ENCODE peak calls at places on chromosome 17, in six cellular contexts. One of them, this sample, is unnamed.

GRCh38 chr17:30031214-30031869 is 85.3 kb upstream of the NSRP1 start:
- DNase-seq in thoracic aorta: no peak
- DNase-seq in neural progenitor cell: no peak
- DNase-seq in CD4-positive, CD25-positive, alpha-beta regulatory T cell: peak; percentile 38
- DNase-seq in fibroblast of lung: no peak
- DNase-seq in body of pancreas: no peak
- DNase-seq in this sample: no peak

GRCh38 chr17:58703137-58703846 is 10.9 kb downstream of the RAD51C start:
- DNase-seq in fibroblast of lung: peak; percentile 82
- DNase-seq in CD4-positive, CD25-positive, alpha-beta regulatory T cell: no peak
- DNase-seq in neural progenitor cell: no peak
- DNase-seq in thoracic aorta: no peak
- DNase-seq in body of pancreas: no peak
- DNase-seq in this sample: no peak

GRCh38 chr17:67025216-67025792 is 19.1 kb upstream of the CACNG1 start:
- DNase-seq in neural progenitor cell: no peak
- DNase-seq in CD4-positive, CD25-positive, alpha-beta regulatory T cell: no peak
- DNase-seq in fibroblast of lung: no peak
- DNase-seq in body of pancreas: no peak
- DNase-seq in thoracic aorta: no peak
- DNase-seq in this sample: no peak

GRCh38 chr17:64357191-64357981 is 33.3 kb downstream of the PECAM1 start:
- DNase-seq in fibroblast of lung: peak; percentile 100
- DNase-seq in neural progenitor cell: no peak
- DNase-seq in CD4-positive, CD25-positive, alpha-beta regulatory T cell: no peak
- DNase-seq in body of pancreas: no peak
- DNase-seq in thoracic aorta: no peak
- DNase-seq in this sample: no peak

GRCh38 chr17:72942594-72942993 is 149.9 kb downstream of the SLC39A11 start:
- DNase-seq in CD4-positive, CD25-positive, alpha-beta regulatory T cell: no peak
- DNase-seq in body of pancreas: no peak
- DNase-seq in thoracic aorta: no peak
- DNase-seq in neural progenitor cell: peak; percentile 31
- DNase-seq in fibroblast of lung: no peak
- DNase-seq in this sample: no peak

GRCh38 chr17:59425085-59425901 is 93.8 kb downstream of the YPEL2 start:
- DNase-seq in thoracic aorta: no peak
- DNase-seq in neural progenitor cell: no peak
- DNase-seq in CD4-positive, CD25-positive, alpha-beta regulatory T cell: no peak
- DNase-seq in fibroblast of lung: peak; percentile 26
- DNase-seq in body of pancreas: no peak
- DNase-seq in this sample: no peak

GRCh38 chr17:68462381-68463210 is 5.3 kb upstream of the WIPI1 start:
- DNase-seq in thoracic aorta: no peak
- DNase-seq in fibroblast of lung: peak; percentile 65
- DNase-seq in neural progenitor cell: peak; percentile 96
- DNase-seq in CD4-positive, CD25-positive, alpha-beta regulatory T cell: peak; percentile 86
- DNase-seq in body of pancreas: peak; percentile 68
- DNase-seq in this sample: peak; percentile 75

GRCh38 chr17:13544292-13544691 is 57.4 kb downstream of the HS3ST3A1 start:
- DNase-seq in CD4-positive, CD25-positive, alpha-beta regulatory T cell: no peak
- DNase-seq in body of pancreas: no peak
- DNase-seq in fibroblast of lung: peak; percentile 100
- DNase-seq in neural progenitor cell: no peak
- DNase-seq in thoracic aorta: no peak
- DNase-seq in this sample: no peak

GRCh38 chr17:34588266-34588665 is 8.9 kb downstream of the TMEM132E start:
- DNase-seq in fibroblast of lung: no peak
- DNase-seq in thoracic aorta: no peak
- DNase-seq in neural progenitor cell: no peak
- DNase-seq in CD4-positive, CD25-positive, alpha-beta regulatory T cell: no peak
- DNase-seq in body of pancreas: no peak
- DNase-seq in this sample: no peak

GRCh38 chr17:71085238-71086033 is 916.1 kb downstream of the KCNJ2 start:
- DNase-seq in fibroblast of lung: no peak
- DNase-seq in neural progenitor cell: peak; percentile 77
- DNase-seq in thoracic aorta: no peak
- DNase-seq in body of pancreas: peak; percentile 25
- DNase-seq in CD4-positive, CD25-positive, alpha-beta regulatory T cell: no peak
- DNase-seq in this sample: no peak

GRCh38 chr17:44595216-44595775 is 38.0 kb downstream of the FZD2 start:
- DNase-seq in thoracic aorta: no peak
- DNase-seq in body of pancreas: no peak
- DNase-seq in CD4-positive, CD25-positive, alpha-beta regulatory T cell: no peak
- DNase-seq in fibroblast of lung: no peak
- DNase-seq in neural progenitor cell: no peak
- DNase-seq in this sample: no peak

GRCh38 chr17:17401271-17401781 is 75.5 kb upstream of the MED9 start:
- DNase-seq in body of pancreas: no peak
- DNase-seq in CD4-positive, CD25-positive, alpha-beta regulatory T cell: no peak
- DNase-seq in fibroblast of lung: peak; percentile 43
- DNase-seq in thoracic aorta: no peak
- DNase-seq in neural progenitor cell: peak; percentile 26
- DNase-seq in this sample: no peak

GRCh38 chr17:9818760-9819159 is 3.1 kb downstream of the GSG1L2 start:
- DNase-seq in CD4-positive, CD25-positive, alpha-beta regulatory T cell: no peak
- DNase-seq in neural progenitor cell: no peak
- DNase-seq in body of pancreas: no peak
- DNase-seq in thoracic aorta: no peak
- DNase-seq in fibroblast of lung: no peak
- DNase-seq in this sample: no peak

GRCh38 chr17:41870627-41871026 is 5.4 kb upstream of the KLHL11 start:
- DNase-seq in CD4-positive, CD25-positive, alpha-beta regulatory T cell: no peak
- DNase-seq in neural progenitor cell: no peak
- DNase-seq in body of pancreas: no peak
- DNase-seq in fibroblast of lung: no peak
- DNase-seq in thoracic aorta: no peak
- DNase-seq in this sample: no peak

GRCh38 chr17:27582696-27583095 is 48.3 kb upstream of the LGALS9 start:
- DNase-seq in body of pancreas: no peak
- DNase-seq in neural progenitor cell: no peak
- DNase-seq in fibroblast of lung: no peak
- DNase-seq in CD4-positive, CD25-positive, alpha-beta regulatory T cell: no peak
- DNase-seq in thoracic aorta: no peak
- DNase-seq in this sample: no peak

GRCh38 chr17:31072186-31072585 is 22.6 kb upstream of the NF1 start:
- DNase-seq in thoracic aorta: no peak
- DNase-seq in neural progenitor cell: peak; percentile 63
- DNase-seq in CD4-positive, CD25-positive, alpha-beta regulatory T cell: no peak
- DNase-seq in fibroblast of lung: peak; percentile 45
- DNase-seq in body of pancreas: no peak
- DNase-seq in this sample: no peak

GRCh38 chr17:50192116-50192872 is 9.1 kb downstream of the COL1A1 start:
- DNase-seq in neural progenitor cell: no peak
- DNase-seq in thoracic aorta: no peak
- DNase-seq in fibroblast of lung: peak; percentile 37
- DNase-seq in body of pancreas: no peak
- DNase-seq in CD4-positive, CD25-positive, alpha-beta regulatory T cell: no peak
- DNase-seq in this sample: no peak

GRCh38 chr17:50189396-50190277 is 11.8 kb downstream of the COL1A1 start:
- DNase-seq in CD4-positive, CD25-positive, alpha-beta regulatory T cell: no peak
- DNase-seq in neural progenitor cell: no peak
- DNase-seq in fibroblast of lung: peak; percentile 71
- DNase-seq in body of pancreas: no peak
- DNase-seq in thoracic aorta: no peak
- DNase-seq in this sample: no peak

GRCh38 chr17:50190278-50191069 is 11.0 kb downstream of the COL1A1 start:
- DNase-seq in CD4-positive, CD25-positive, alpha-beta regulatory T cell: no peak
- DNase-seq in body of pancreas: no peak
- DNase-seq in fibroblast of lung: peak; percentile 67
- DNase-seq in thoracic aorta: no peak
- DNase-seq in neural progenitor cell: no peak
- DNase-seq in this sample: no peak

GRCh38 chr17:50192873-50193274 is 8.6 kb downstream of the COL1A1 start:
- DNase-seq in fibroblast of lung: no peak
- DNase-seq in thoracic aorta: no peak
- DNase-seq in CD4-positive, CD25-positive, alpha-beta regulatory T cell: no peak
- DNase-seq in body of pancreas: no peak
- DNase-seq in neural progenitor cell: no peak
- DNase-seq in this sample: no peak

GRCh38 chr17:50191070-50192045 is 10.1 kb downstream of the COL1A1 start:
- DNase-seq in CD4-positive, CD25-positive, alpha-beta regulatory T cell: no peak
- DNase-seq in fibroblast of lung: peak; percentile 71
- DNase-seq in body of pancreas: no peak
- DNase-seq in neural progenitor cell: no peak
- DNase-seq in thoracic aorta: no peak
- DNase-seq in this sample: no peak
- H3K36me3 ChIP-seq in CD4-positive, CD25-positive, alpha-beta regulatory T cell: no peaks in the 10 kb centered on the region
- H3K36me3 ChIP-seq in fibroblast of lung: peaks cover 93% of the 10 kb centered on the region
- H3K36me3 ChIP-seq in body of pancreas: no peaks in the 10 kb centered on the region
- H3K36me3 ChIP-seq in neural progenitor cell: no peaks in the 10 kb centered on the region
- H3K36me3 ChIP-seq in thoracic aorta: peaks cover 87% of the 10 kb centered on the region
- H3K36me3 ChIP-seq in this sample: no peaks in the 10 kb centered on the region

GRCh38 chr17:38743556-38744171 is 4.5 kb downstream of the PCGF2 start:
- DNase-seq in neural progenitor cell: no peak
- DNase-seq in thoracic aorta: no peak
- DNase-seq in fibroblast of lung: no peak
- DNase-seq in body of pancreas: no peak
- DNase-seq in CD4-positive, CD25-positive, alpha-beta regulatory T cell: no peak
- DNase-seq in this sample: no peak
- H3K27ac ChIP-seq in neural progenitor cell: no peak overlapping the region
- H3K27ac ChIP-seq in thoracic aorta: peak overlapping the region; percentile 60
- H3K27ac ChIP-seq in fibroblast of lung: no peak overlapping the region
- H3K27ac ChIP-seq in body of pancreas: peak overlapping the region; percentile 78
- H3K27ac ChIP-seq in CD4-positive, CD25-positive, alpha-beta regulatory T cell: no peak overlapping the region
- H3K27ac ChIP-seq in this sample: no peak overlapping the region

GRCh38 chr17:40344321-40345160 is 20.0 kb downstream of the GJD3 start:
- DNase-seq in thoracic aorta: no peak
- DNase-seq in neural progenitor cell: no peak
- DNase-seq in fibroblast of lung: no peak
- DNase-seq in CD4-positive, CD25-positive, alpha-beta regulatory T cell: no peak
- DNase-seq in body of pancreas: no peak
- DNase-seq in this sample: no peak
- H3K4me3 ChIP-seq in thoracic aorta: peak overlapping the region; percentile 94
- H3K4me3 ChIP-seq in neural progenitor cell: peak overlapping the region; percentile 60
- H3K4me3 ChIP-seq in fibroblast of lung: peak overlapping the region; percentile 67
- H3K4me3 ChIP-seq in CD4-positive, CD25-positive, alpha-beta regulatory T cell: peak overlapping the region; percentile 59
- H3K4me3 ChIP-seq in body of pancreas: no peak overlapping the region
- H3K4me3 ChIP-seq in this sample: peak overlapping the region; percentile 49

GRCh38 chr17:81424151-81424550 is 28.9 kb downstream of the BAHCC1 start:
- DNase-seq in neural progenitor cell: no peak
- DNase-seq in CD4-positive, CD25-positive, alpha-beta regulatory T cell: no peak
- DNase-seq in fibroblast of lung: no peak
- DNase-seq in body of pancreas: no peak
- DNase-seq in thoracic aorta: no peak
- DNase-seq in this sample: no peak
- H3K36me3 ChIP-seq in neural progenitor cell: no peaks in the 10 kb centered on the region
- H3K36me3 ChIP-seq in CD4-positive, CD25-positive, alpha-beta regulatory T cell: no peaks in the 10 kb centered on the region
- H3K36me3 ChIP-seq in fibroblast of lung: no peaks in the 10 kb centered on the region
- H3K36me3 ChIP-seq in body of pancreas: no peaks in the 10 kb centered on the region
- H3K36me3 ChIP-seq in thoracic aorta: no peaks in the 10 kb centered on the region
- H3K36me3 ChIP-seq in this sample: no peaks in the 10 kb centered on the region

GRCh38 chr17:80133626-80133970 is 13.3 kb downstream of the EIF4A3 start:
- DNase-seq in body of pancreas: no peak
- DNase-seq in CD4-positive, CD25-positive, alpha-beta regulatory T cell: no peak
- DNase-seq in neural progenitor cell: no peak
- DNase-seq in fibroblast of lung: no peak
- DNase-seq in thoracic aorta: no peak
- DNase-seq in this sample: no peak
- H3K27ac ChIP-seq in body of pancreas: no peak overlapping the region
- H3K27ac ChIP-seq in CD4-positive, CD25-positive, alpha-beta regulatory T cell: no peak overlapping the region
- H3K27ac ChIP-seq in neural progenitor cell: no peak overlapping the region
- H3K27ac ChIP-seq in fibroblast of lung: no peak overlapping the region
- H3K27ac ChIP-seq in thoracic aorta: no peak overlapping the region
- H3K27ac ChIP-seq in this sample: no peak overlapping the region

GRCh38 chr17:1122681-1123396 is 56.9 kb downstream of the ABR start:
- DNase-seq in CD4-positive, CD25-positive, alpha-beta regulatory T cell: peak; percentile 80
- DNase-seq in body of pancreas: peak; percentile 86
- DNase-seq in thoracic aorta: no peak
- DNase-seq in neural progenitor cell: peak; percentile 78
- DNase-seq in fibroblast of lung: peak; percentile 47
- DNase-seq in this sample: peak; percentile 86
- H3K4me3 ChIP-seq in CD4-positive, CD25-positive, alpha-beta regulatory T cell: no peak overlapping the region
- H3K4me3 ChIP-seq in body of pancreas: no peak overlapping the region
- H3K4me3 ChIP-seq in thoracic aorta: peak overlapping the region; percentile 50
- H3K4me3 ChIP-seq in neural progenitor cell: no peak overlapping the region
- H3K4me3 ChIP-seq in fibroblast of lung: no peak overlapping the region
- H3K4me3 ChIP-seq in this sample: no peak overlapping the region

GRCh38 chr17:79835470-79835899 is 3.8 kb downstream of the CBX4 start:
- DNase-seq in thoracic aorta: no peak
- DNase-seq in CD4-positive, CD25-positive, alpha-beta regulatory T cell: no peak
- DNase-seq in neural progenitor cell: peak; percentile 69
- DNase-seq in fibroblast of lung: no peak
- DNase-seq in body of pancreas: peak; percentile 23
- DNase-seq in this sample: peak; percentile 45
- H3K36me3 ChIP-seq in thoracic aorta: peaks cover 19% of the 10 kb centered on the region
- H3K36me3 ChIP-seq in CD4-positive, CD25-positive, alpha-beta regulatory T cell: peaks cover 14% of the 10 kb centered on the region
- H3K36me3 ChIP-seq in neural progenitor cell: no peaks in the 10 kb centered on the region
- H3K36me3 ChIP-seq in fibroblast of lung: peaks cover 18% of the 10 kb centered on the region
- H3K36me3 ChIP-seq in body of pancreas: no peaks in the 10 kb centered on the region
- H3K36me3 ChIP-seq in this sample: peaks cover 5% of the 10 kb centered on the region